ENCODE peak calls at places on chromosomes 5 and 9, in five cellular contexts. One of them, this sample, is unnamed.

GRCh38 chr5:36689225-36689624 is 82.8 kb downstream of the SLC1A3 start:
- DNase-seq in glutamatergic neuron: peak
- DNase-seq in cardiac fibroblast: peak
- DNase-seq in H1: no peak
- DNase-seq in astrocyte of the spinal cord: peak
- DNase-seq in this sample: no peak

GRCh38 chr9:9645006-9645405 is 967.8 kb downstream of the PTPRD start:
- DNase-seq in astrocyte of the spinal cord: no peak
- DNase-seq in cardiac fibroblast: no peak
- DNase-seq in H1: no peak
- DNase-seq in glutamatergic neuron: no peak
- DNase-seq in this sample: no peak

GRCh38 chr9:112174223-112174964 is 703 bp downstream of the SUSD1 start:
- DNase-seq in H1: no peak
- DNase-seq in astrocyte of the spinal cord: peak
- DNase-seq in glutamatergic neuron: peak
- DNase-seq in cardiac fibroblast: peak
- DNase-seq in this sample: peak

GRCh38 chr5:137128012-137128411 is 371.1 kb downstream of the SPOCK1 start:
- DNase-seq in astrocyte of the spinal cord: no peak
- DNase-seq in glutamatergic neuron: no peak
- DNase-seq in cardiac fibroblast: no peak
- DNase-seq in H1: no peak
- DNase-seq in this sample: no peak

GRCh38 chr9:113511047-113511521 is 47.6 kb downstream of the RGS3 start:
- DNase-seq in glutamatergic neuron: no peak
- DNase-seq in astrocyte of the spinal cord: no peak
- DNase-seq in cardiac fibroblast: no peak
- DNase-seq in H1: no peak
- DNase-seq in this sample: no peak

GRCh38 chr5:110851357-110851756 is 112.5 kb downstream of the SLC25A46 start:
- DNase-seq in H1: no peak
- DNase-seq in cardiac fibroblast: no peak
- DNase-seq in glutamatergic neuron: no peak
- DNase-seq in astrocyte of the spinal cord: peak
- DNase-seq in this sample: no peak

GRCh38 chr5:2759696-2760461 is 8.4 kb upstream of the IRX2 start:
- DNase-seq in glutamatergic neuron: no peak
- DNase-seq in cardiac fibroblast: no peak
- DNase-seq in astrocyte of the spinal cord: no peak
- DNase-seq in H1: peak
- DNase-seq in this sample: no peak

GRCh38 chr9:109914280-109915027 is 134.5 kb downstream of the PALM2AKAP2 start:
- DNase-seq in astrocyte of the spinal cord: peak
- DNase-seq in glutamatergic neuron: no peak
- DNase-seq in cardiac fibroblast: peak
- DNase-seq in H1: no peak
- DNase-seq in this sample: no peak

GRCh38 chr5:173328896-173329369 is 719 bp upstream of the STC2 start:
- DNase-seq in astrocyte of the spinal cord: peak
- DNase-seq in glutamatergic neuron: no peak
- DNase-seq in cardiac fibroblast: peak
- DNase-seq in H1: peak
- DNase-seq in this sample: no peak

GRCh38 chr9:96139592-96140251 is 162.3 kb downstream of the HSD17B3 start:
- DNase-seq in cardiac fibroblast: peak
- DNase-seq in H1: no peak
- DNase-seq in astrocyte of the spinal cord: peak
- DNase-seq in glutamatergic neuron: no peak
- DNase-seq in this sample: no peak

GRCh38 chr9:107770716-107771115 is 281.1 kb upstream of the KLF4 start:
- DNase-seq in glutamatergic neuron: no peak
- DNase-seq in H1: no peak
- DNase-seq in astrocyte of the spinal cord: no peak
- DNase-seq in cardiac fibroblast: no peak
- DNase-seq in this sample: no peak

GRCh38 chr9:21392270-21392669 is 7.1 kb upstream of the IFNA2 start:
- DNase-seq in cardiac fibroblast: no peak
- DNase-seq in glutamatergic neuron: no peak
- DNase-seq in astrocyte of the spinal cord: no peak
- DNase-seq in H1: no peak
- DNase-seq in this sample: no peak

GRCh38 chr9:96249746-96250145 is 52.2 kb downstream of the HSD17B3 start:
- DNase-seq in cardiac fibroblast: no peak
- DNase-seq in H1: no peak
- DNase-seq in glutamatergic neuron: no peak
- DNase-seq in astrocyte of the spinal cord: no peak
- DNase-seq in this sample: no peak

GRCh38 chr5:62257018-62257367 is 49.0 kb upstream of the KIF2A start:
- DNase-seq in astrocyte of the spinal cord: no peak
- DNase-seq in glutamatergic neuron: no peak
- DNase-seq in H1: no peak
- DNase-seq in cardiac fibroblast: no peak
- DNase-seq in this sample: no peak

GRCh38 chr5:144711172-144711571 is 540.5 kb downstream of the KCTD16 start:
- DNase-seq in cardiac fibroblast: no peak
- DNase-seq in H1: no peak
- DNase-seq in astrocyte of the spinal cord: no peak
- DNase-seq in glutamatergic neuron: no peak
- DNase-seq in this sample: no peak

GRCh38 chr5:33153891-33154290 is 286.9 kb upstream of the TARS1 start:
- DNase-seq in astrocyte of the spinal cord: peak
- DNase-seq in glutamatergic neuron: no peak
- DNase-seq in H1: no peak
- DNase-seq in cardiac fibroblast: no peak
- DNase-seq in this sample: no peak

GRCh38 chr5:142800776-142801494 is 30.8 kb downstream of the ARHGAP26 start:
- DNase-seq in astrocyte of the spinal cord: no peak
- DNase-seq in cardiac fibroblast: no peak
- DNase-seq in H1: no peak
- DNase-seq in glutamatergic neuron: no peak
- DNase-seq in this sample: no peak

GRCh38 chr5:143194206-143194605 is 209.3 kb downstream of the NR3C1 start:
- DNase-seq in astrocyte of the spinal cord: no peak
- DNase-seq in glutamatergic neuron: no peak
- DNase-seq in H1: no peak
- DNase-seq in cardiac fibroblast: peak
- DNase-seq in this sample: no peak

GRCh38 chr5:7876867-7877266 is 7.9 kb downstream of the MTRR start:
- DNase-seq in glutamatergic neuron: no peak
- DNase-seq in astrocyte of the spinal cord: peak
- DNase-seq in H1: no peak
- DNase-seq in cardiac fibroblast: peak
- DNase-seq in this sample: no peak

GRCh38 chr5:178069909-178070308 is 43.4 kb upstream of the N4BP3 start:
- DNase-seq in glutamatergic neuron: peak
- DNase-seq in H1: peak
- DNase-seq in cardiac fibroblast: peak
- DNase-seq in astrocyte of the spinal cord: no peak
- DNase-seq in this sample: peak

GRCh38 chr9:20111173-20111843 is 322.5 kb upstream of the SLC24A2 start:
- DNase-seq in astrocyte of the spinal cord: no peak
- DNase-seq in H1: no peak
- DNase-seq in glutamatergic neuron: no peak
- DNase-seq in cardiac fibroblast: no peak
- DNase-seq in this sample: no peak

GRCh38 chr9:128375865-128376264 is 4.7 kb downstream of the URM1 start:
- DNase-seq in cardiac fibroblast: no peak
- DNase-seq in H1: no peak
- DNase-seq in glutamatergic neuron: no peak
- DNase-seq in astrocyte of the spinal cord: no peak
- DNase-seq in this sample: no peak

GRCh38 chr9:29456940-29457339 is 1883.7 kb upstream of the C9orf72 start:
- DNase-seq in cardiac fibroblast: peak
- DNase-seq in astrocyte of the spinal cord: peak
- DNase-seq in H1: no peak
- DNase-seq in glutamatergic neuron: no peak
- DNase-seq in this sample: no peak

GRCh38 chr5:57302164-57302563 is 128.3 kb downstream of the GPBP1 start:
- DNase-seq in H1: no peak
- DNase-seq in glutamatergic neuron: no peak
- DNase-seq in astrocyte of the spinal cord: peak
- DNase-seq in cardiac fibroblast: peak
- DNase-seq in this sample: no peak

GRCh38 chr5:14574891-14575496 is 6.6 kb upstream of the OTULINL start:
- DNase-seq in cardiac fibroblast: peak
- DNase-seq in glutamatergic neuron: no peak
- DNase-seq in H1: no peak
- DNase-seq in astrocyte of the spinal cord: no peak
- DNase-seq in this sample: no peak

GRCh38 chr9:106417685-106418084 is 445.3 kb upstream of the ZNF462 start:
- DNase-seq in cardiac fibroblast: no peak
- DNase-seq in glutamatergic neuron: no peak
- DNase-seq in H1: no peak
- DNase-seq in astrocyte of the spinal cord: no peak
- DNase-seq in this sample: no peak

GRCh38 chr9:14263707-14264483 is 50.0 kb downstream of the NFIB start:
- DNase-seq in cardiac fibroblast: no peak
- DNase-seq in astrocyte of the spinal cord: no peak
- DNase-seq in glutamatergic neuron: no peak
- DNase-seq in H1: no peak
- DNase-seq in this sample: no peak

GRCh38 chr5:14440223-14440597 is 141.4 kb upstream of the OTULINL start:
- DNase-seq in glutamatergic neuron: no peak
- DNase-seq in astrocyte of the spinal cord: no peak
- DNase-seq in cardiac fibroblast: no peak
- DNase-seq in H1: no peak
- DNase-seq in this sample: no peak

GRCh38 chr9:95509851-95510529 is 6.8 kb downstream of the PTCH1 start:
- DNase-seq in astrocyte of the spinal cord: no peak
- DNase-seq in glutamatergic neuron: peak
- DNase-seq in H1: no peak
- DNase-seq in cardiac fibroblast: no peak
- DNase-seq in this sample: no peak

GRCh38 chr5:100860407-100860806 is 42.7 kb downstream of the ST8SIA4 start:
- DNase-seq in glutamatergic neuron: no peak
- DNase-seq in cardiac fibroblast: no peak
- DNase-seq in astrocyte of the spinal cord: no peak
- DNase-seq in H1: no peak
- DNase-seq in this sample: no peak

GRCh38 chr9:134057751-134058701 is 9.8 kb downstream of the BRD3 start:
- DNase-seq in cardiac fibroblast: no peak
- DNase-seq in glutamatergic neuron: peak
- DNase-seq in astrocyte of the spinal cord: no peak
- DNase-seq in H1: peak
- DNase-seq in this sample: no peak

GRCh38 chr9:134059661-134060395 is 8.0 kb downstream of the BRD3 start:
- DNase-seq in H1: peak
- DNase-seq in cardiac fibroblast: no peak
- DNase-seq in glutamatergic neuron: peak
- DNase-seq in astrocyte of the spinal cord: no peak
- DNase-seq in this sample: peak

GRCh38 chr9:134057311-134057665 is 10.5 kb downstream of the BRD3 start:
- DNase-seq in H1: no peak
- DNase-seq in astrocyte of the spinal cord: no peak
- DNase-seq in glutamatergic neuron: no peak
- DNase-seq in cardiac fibroblast: no peak
- DNase-seq in this sample: no peak

GRCh38 chr9:134059188-134059641 is 8.6 kb downstream of the BRD3 start:
- DNase-seq in H1: peak
- DNase-seq in cardiac fibroblast: no peak
- DNase-seq in glutamatergic neuron: no peak
- DNase-seq in astrocyte of the spinal cord: no peak
- DNase-seq in this sample: peak

DNA sequence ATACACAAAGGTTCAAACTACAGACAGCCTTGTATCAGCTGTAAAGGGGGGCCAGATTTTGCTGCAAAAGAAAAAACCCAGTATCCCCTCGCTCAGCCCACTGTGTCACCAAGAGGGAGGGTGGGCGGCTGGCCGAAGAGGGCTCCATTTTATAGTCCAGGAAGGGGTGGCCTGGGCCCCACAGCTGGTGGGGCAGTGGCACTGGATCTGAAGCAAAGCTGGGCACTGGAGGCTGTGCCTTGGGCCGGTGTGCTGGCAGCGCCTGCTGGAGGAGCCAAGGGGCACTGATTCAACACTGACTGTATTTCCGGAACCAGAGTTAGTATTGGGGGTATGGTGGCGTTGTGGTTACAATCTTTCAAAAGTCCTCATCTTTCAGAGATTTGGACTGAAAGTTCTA is 9.1 kb downstream of the BRD3 start:
- DNase-seq in glutamatergic neuron: peak
- DNase-seq in H1: peak
- DNase-seq in astrocyte of the spinal cord: peak
- DNase-seq in cardiac fibroblast: no peak
- DNase-seq in this sample: no peak
- TF ChIP-seq CTCF in glutamatergic neuron: no peak
- TF ChIP-seq CTCF in H1: no peak
- TF ChIP-seq CTCF in astrocyte of the spinal cord: peak
- TF ChIP-seq CTCF in cardiac fibroblast: peak
- TF ChIP-seq CTCF in this sample: no peak

GRCh38 chr5:97832645-97833296 is 649.7 kb upstream of the RIOK2 start:
- DNase-seq in H1: no peak
- DNase-seq in cardiac fibroblast: no peak
- DNase-seq in astrocyte of the spinal cord: no peak
- DNase-seq in glutamatergic neuron: no peak
- DNase-seq in this sample: no peak
- TF ChIP-seq CTCF in H1: no peak
- TF ChIP-seq CTCF in cardiac fibroblast: no peak
- TF ChIP-seq CTCF in astrocyte of the spinal cord: no peak
- TF ChIP-seq CTCF in glutamatergic neuron: no peak
- TF ChIP-seq CTCF in this sample: no peak

GRCh38 chr9:130692365-130692764 is 1.2 kb upstream of the EXOSC2 start:
- DNase-seq in astrocyte of the spinal cord: peak
- DNase-seq in H1: peak
- DNase-seq in cardiac fibroblast: no peak
- DNase-seq in glutamatergic neuron: peak
- DNase-seq in this sample: no peak
- TF ChIP-seq CTCF in astrocyte of the spinal cord: peak
- TF ChIP-seq CTCF in H1: peak
- TF ChIP-seq CTCF in cardiac fibroblast: peak
- TF ChIP-seq CTCF in glutamatergic neuron: peak
- TF ChIP-seq CTCF in this sample: no peak

DNA sequence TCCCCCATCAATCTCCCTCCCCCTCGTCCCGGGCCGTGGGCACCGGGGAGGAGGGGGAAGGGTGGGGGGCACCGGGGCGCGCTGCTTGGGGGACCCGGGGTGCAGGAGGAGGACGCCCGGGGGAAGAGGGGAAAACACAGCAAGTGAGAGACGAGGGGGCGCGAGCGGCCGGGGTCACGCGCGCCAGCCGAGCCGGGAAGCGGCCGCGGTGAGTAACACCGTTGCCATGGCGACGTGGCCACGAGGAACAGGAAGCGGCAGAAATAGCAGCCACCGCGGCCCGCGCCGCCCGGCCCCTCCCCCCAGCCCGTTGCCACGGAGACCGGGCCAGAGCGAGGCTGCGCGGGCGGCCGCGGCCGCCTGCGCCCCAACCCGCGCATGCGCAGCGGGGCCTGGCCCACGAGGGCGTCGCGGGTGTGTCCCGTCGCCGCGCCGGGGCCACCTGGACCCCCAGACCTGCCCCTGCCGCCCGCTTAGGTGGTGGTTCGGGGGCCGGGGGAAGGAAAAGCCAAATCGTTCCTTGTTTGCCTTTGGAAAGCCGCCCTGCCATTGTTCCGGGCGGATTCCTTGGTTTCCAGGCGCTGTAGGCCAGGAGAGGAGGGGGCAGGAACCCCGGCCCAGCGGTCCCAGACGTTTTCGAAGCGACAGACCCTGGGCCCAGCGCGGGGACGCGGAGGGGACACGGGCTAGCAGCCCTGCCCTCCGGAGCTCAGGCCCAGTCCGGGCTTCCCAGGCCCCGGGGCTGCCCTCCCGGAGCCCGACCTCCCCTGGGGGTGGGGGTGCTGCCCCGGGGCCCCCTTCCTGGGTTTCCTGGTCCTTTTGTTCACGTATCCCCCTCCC is 207.1 kb downstream of the C9orf50 start:
- DNase-seq in cardiac fibroblast: peak
- DNase-seq in astrocyte of the spinal cord: peak
- DNase-seq in H1: peak
- DNase-seq in glutamatergic neuron: peak
- DNase-seq in this sample: peak
- TF ChIP-seq CTCF in cardiac fibroblast: no peak
- TF ChIP-seq CTCF in astrocyte of the spinal cord: no peak
- TF ChIP-seq CTCF in H1: no peak
- TF ChIP-seq CTCF in glutamatergic neuron: no peak
- TF ChIP-seq CTCF in this sample: no peak